ENCODE peak calls at places on chromosomes 2 and 18, in six cellular contexts. Z, B, O, T, E and I are unnamed samples.

GRCh38 chr2:51018145-51018544 is 13.8 kb downstream of the NRXN1 start:
- DNase-seq in Z (no peak), B (no peak), O (no peak), T (no peak), E (no peak), I (no peak)

GRCh38 chr18:50065527-50065926 is 129.4 kb downstream of the MYO5B start:
- DNase-seq in Z (no peak), B (no peak), O (no peak), T (no peak), E (no peak), I (no peak)

GRCh38 chr2:235005603-235006259 is 53.9 kb downstream of the SH3BP4 start:
- DNase-seq in Z (peak), B (peak), O (no peak), T (peak), E (peak), I (no peak)

GRCh38 chr2:18309627-18310026 is 250.8 kb downstream of the RDH14 start:
- DNase-seq in Z (no peak), B (no peak), O (no peak), T (no peak), E (no peak), I (no peak)

GRCh38 chr2:96345403-96345802 is 9.8 kb downstream of the NCAPH start:
- DNase-seq in Z (no peak), B (peak), O (no peak), T (no peak), E (no peak), I (no peak)

GRCh38 chr2:14828223-14828622 is 195.7 kb downstream of the LRATD1 start:
- DNase-seq in Z (no peak), B (no peak), O (no peak), T (no peak), E (no peak), I (no peak)

GRCh38 chr2:37414470-37414949 is 70.1 kb downstream of the QPCT start:
- DNase-seq in Z (peak), B (peak), O (no peak), T (peak), E (no peak), I (no peak)

GRCh38 chr18:46718501-46719341 is 38.1 kb downstream of the ST8SIA5 start:
- DNase-seq in Z (peak), B (no peak), O (no peak), T (no peak), E (no peak), I (no peak)

GRCh38 chr2:37612382-37612781 is 59.1 kb downstream of the CDC42EP3 start:
- DNase-seq in Z (no peak), B (no peak), O (no peak), T (no peak), E (no peak), I (no peak)

GRCh38 chr2:181777654-181778053 is 97.3 kb upstream of the NEUROD1 start:
- DNase-seq in Z (no peak), B (no peak), O (no peak), T (no peak), E (no peak), I (no peak)

GRCh38 chr2:48194641-48195040 is 288.3 kb upstream of the FBXO11 start:
- DNase-seq in Z (no peak), B (no peak), O (no peak), T (no peak), E (no peak), I (no peak)

GRCh38 chr18:38077219-38077618 is 511.6 kb upstream of the CELF4 start:
- DNase-seq in Z (no peak), B (no peak), O (no peak), T (peak), E (no peak), I (no peak)

GRCh38 chr2:106304612-106305184 is 110.6 kb upstream of the UXS1 start:
- DNase-seq in Z (no peak), B (peak), O (no peak), T (no peak), E (no peak), I (no peak)

GRCh38 chr18:42364042-42364441 is 409.0 kb downstream of the PIK3C3 start:
- DNase-seq in Z (no peak), B (peak), O (no peak), T (no peak), E (no peak), I (no peak)

GRCh38 chr18:28792404-28793103 is 615.6 kb upstream of the CDH2 start:
- DNase-seq in Z (no peak), B (no peak), O (no peak), T (peak), E (no peak), I (no peak)

DNA sequence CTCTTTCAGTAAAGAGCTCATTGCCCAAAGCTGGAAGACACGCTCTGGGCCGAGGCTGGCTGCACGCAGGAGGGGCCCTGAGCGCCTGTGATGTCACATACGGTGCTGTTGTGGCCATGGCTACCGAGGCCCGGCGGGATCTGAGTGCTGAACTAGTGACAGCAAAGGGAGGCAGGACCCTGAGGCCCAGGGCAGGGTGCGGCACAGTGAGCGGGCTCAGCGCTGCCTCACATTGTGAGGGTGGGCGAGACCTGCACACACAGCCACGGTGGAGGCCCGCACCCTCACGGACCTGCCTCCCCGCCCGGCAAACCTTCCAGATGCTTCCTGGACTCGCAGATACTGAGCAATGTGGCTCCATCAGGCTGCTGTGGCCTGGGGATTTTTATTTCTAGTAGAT is 133.9 kb upstream of the CTDP1 start:
- DNase-seq in Z (no peak), B (no peak), O (peak), T (no peak), E (peak), I (no peak)
- H3K27ac ChIP-seq in Z (no peak), B (no peak), O (no peak), T (no peak), E (no peak), I (no peak)

DNA sequence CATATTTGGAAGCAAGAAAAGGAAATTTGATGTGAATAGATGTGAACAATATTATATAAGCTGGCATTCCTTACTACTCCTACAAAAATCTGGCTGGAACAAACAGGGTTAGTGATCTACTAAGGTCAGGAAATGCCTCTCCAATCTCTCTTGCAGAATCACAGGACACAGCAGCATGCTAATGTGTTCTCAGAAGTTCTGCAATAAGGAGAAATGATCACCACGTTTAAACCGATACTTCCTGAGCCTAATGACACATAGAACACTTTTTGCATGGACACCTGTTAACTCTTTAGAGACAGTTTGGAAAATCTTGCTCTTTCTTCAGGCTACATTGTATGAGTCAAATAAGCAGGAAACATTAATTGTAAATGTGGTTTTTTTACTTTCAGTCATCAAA is 89.6 kb upstream of the MAP3K20 start:
- DNase-seq in Z (no peak), B (no peak), O (no peak), T (no peak), E (no peak), I (no peak)
- H3K4me3 ChIP-seq in Z (no peak), B (no peak), O (no peak), T (no peak), E (no peak), I (no peak)

GRCh38 chr2:66495788-66496640 is 61.1 kb downstream of the MEIS1 start:
- DNase-seq in Z (peak), B (peak), O (peak), T (peak), E (peak), I (peak)
- TF ChIP-seq CTCF in Z (peak), B (no peak), O (peak), T (peak), E (peak), I (peak)

DNA sequence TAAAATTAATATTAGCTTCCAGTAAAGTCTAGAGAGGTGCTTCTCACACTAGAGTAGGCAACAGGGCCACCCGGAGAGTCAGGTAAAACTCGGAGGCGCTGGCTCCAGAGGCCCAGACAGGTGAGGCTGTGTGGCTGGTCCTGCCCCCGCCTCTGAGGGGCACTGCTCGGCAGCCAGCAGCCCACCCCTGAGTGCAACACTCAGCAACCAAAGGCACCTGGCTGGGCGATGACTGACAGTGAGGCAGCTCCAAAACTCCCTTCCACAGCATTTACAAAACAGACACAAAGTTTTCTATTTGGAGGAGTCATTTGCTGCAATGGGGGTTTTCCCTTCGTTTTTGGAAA is 138.8 kb upstream of the ID2 start:
- DNase-seq in Z (no peak), B (no peak), O (no peak), T (no peak), E (no peak), I (no peak)
- H3K27ac ChIP-seq in Z (no peak), B (no peak), O (peak), T (peak), E (no peak), I (peak)

GRCh38 chr2:211127501-211127900 is 571.1 kb downstream of the CPS1 start:
- DNase-seq in Z (no peak), B (no peak), O (no peak), T (no peak), E (no peak), I (no peak)
- H3K4me3 ChIP-seq in Z (no peak), B (no peak), O (no peak), T (no peak), E (no peak), I (no peak)

GRCh38 chr18:5276947-5277346 is 18.6 kb downstream of the ZBTB14 start:
- DNase-seq in Z (no peak), B (no peak), O (no peak), T (no peak), E (no peak), I (no peak)

GRCh38 chr18:5275872-5276271 is 19.7 kb downstream of the ZBTB14 start:
- DNase-seq in Z (no peak), B (no peak), O (no peak), T (no peak), E (no peak), I (no peak)
- TF ChIP-seq CTCF in Z (no peak), B (no peak), O (no peak), T (no peak), E (no peak), I (no peak)

DNA sequence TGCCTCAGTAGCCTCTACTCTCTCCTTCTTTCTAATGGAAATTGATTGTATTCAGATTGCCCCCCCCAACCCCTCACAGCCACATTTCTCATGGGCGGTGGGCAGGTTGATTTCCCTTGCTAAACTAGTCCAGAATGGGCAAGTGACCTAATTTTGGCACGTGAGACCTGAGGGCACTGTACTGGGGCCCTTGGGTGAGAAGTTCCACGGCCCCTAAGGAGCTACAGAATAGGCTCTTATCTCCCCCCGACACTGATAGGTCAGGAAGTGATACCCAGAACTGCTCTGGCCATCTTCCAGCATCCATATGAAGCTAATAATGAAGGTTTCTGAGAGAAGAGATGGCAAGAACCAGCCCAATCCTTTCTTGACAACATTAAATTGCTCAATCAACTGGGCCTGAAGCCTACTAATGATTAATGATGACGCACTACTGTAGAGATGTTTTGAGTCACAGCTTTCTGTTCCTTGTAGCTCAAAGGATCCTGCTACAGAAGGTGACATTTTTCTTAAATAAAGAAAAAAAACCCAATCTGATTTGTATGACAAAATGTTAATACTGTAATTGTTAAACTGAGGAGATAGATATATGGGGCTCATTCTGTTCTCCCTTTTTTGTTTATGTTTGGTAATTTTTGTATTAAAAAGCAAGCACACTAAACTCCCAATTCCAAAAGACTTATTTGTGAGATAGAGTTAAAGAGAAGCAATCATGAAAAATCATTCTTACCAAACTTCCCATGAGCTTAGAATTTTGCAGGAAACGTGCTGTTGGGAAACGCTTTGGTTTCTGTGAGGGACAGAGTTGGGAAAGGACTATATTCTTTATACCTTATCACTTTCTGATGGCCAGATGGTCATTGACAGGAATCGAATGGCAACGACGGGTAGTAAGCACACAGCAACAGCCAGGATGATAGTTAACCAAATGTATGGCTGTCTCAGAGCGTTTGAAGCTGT is 28.2 kb upstream of the NARS1 start:
- DNase-seq in Z (peak), B (no peak), O (no peak), T (no peak), E (no peak), I (no peak)
- H3K27ac ChIP-seq in Z (no peak), B (no peak), O (no peak), T (no peak), E (no peak), I (no peak)

GRCh38 chr18:10805587-10806088 is 279.8 kb downstream of the NAPG start:
- DNase-seq in Z (no peak), B (no peak), O (no peak), T (no peak), E (no peak), I (no peak)
- H3K4me3 ChIP-seq in Z (no peak), B (no peak), O (no peak), T (no peak), E (no peak), I (no peak)